ENCODE peak calls at places on chromosomes 11 and 22, in seven cellular contexts. A is AG04450; V is mesendoderm; T is H9; F is kidney tubule cell; B is effector memory CD8-positive, alpha-beta T cell; J is GM12891. C is an unnamed sample.
A peak's percentile ranks its signal among the peaks of the same experiment; 100 is the strongest.

GRCh38 chr22:48137640-48138039 is 1375.2 kb downstream of the TBC1D22A start:
- DNase-seq in A (no peak), V (peak; percentile 86), T (no peak), F (no peak), B (no peak), J (no peak), C (no peak)

GRCh38 chr11:87849216-87849615 is 326.0 kb downstream of the RAB38 start:
- DNase-seq in A (no peak), V (no peak), T (no peak), F (no peak), B (no peak), J (no peak), C (no peak)

GRCh38 chr11:3916962-3917361 is 61.5 kb downstream of the STIM1 start:
- DNase-seq in A (no peak), V (no peak), T (no peak), F (no peak), B (no peak), J (no peak), C (no peak)

GRCh38 chr11:59224419-59224928 is 11.7 kb upstream of the MPEG1 start:
- DNase-seq in A (no peak), V (no peak), T (no peak), F (no peak), B (no peak), J (no peak), C (no peak)

GRCh38 chr11:19938051-19938856 is 222.0 kb downstream of the DBX1 start:
- DNase-seq in A (no peak), V (peak; percentile 61), T (peak; percentile 59), F (peak; percentile 56), B (peak; percentile 12), J (peak; percentile 37), C (no peak)

GRCh38 chr22:45582955-45583320 is 80.3 kb downstream of the FBLN1 start:
- DNase-seq in A (no peak), V (no peak), T (no peak), F (no peak), B (no peak), J (no peak), C (no peak)

GRCh38 chr11:20081336-20081735 is 78.9 kb downstream of the DBX1 start:
- DNase-seq in A (no peak), V (no peak), T (no peak), F (no peak), B (no peak), J (no peak), C (no peak)

GRCh38 chr11:29530961-29531360 is 485.9 kb downstream of the KCNA4 start:
- DNase-seq in A (no peak), V (no peak), T (no peak), F (no peak), B (no peak), J (no peak), C (no peak)

GRCh38 chr11:130561441-130561881 is 113.0 kb downstream of the ADAMTS15 start:
- DNase-seq in A (no peak), V (no peak), T (no peak), F (no peak), B (no peak), J (no peak), C (no peak)

GRCh38 chr22:30201970-30202369 is 44.6 kb downstream of the LIF start:
- DNase-seq in A (no peak), V (no peak), T (no peak), F (peak; percentile 77), B (no peak), J (no peak), C (no peak)

GRCh38 chr11:79472736-79473536 is 32.1 kb upstream of the TENM4 start:
- DNase-seq in A (no peak), V (peak; percentile 49), T (peak; percentile 79), F (no peak), B (no peak), J (no peak), C (no peak)

GRCh38 chr11:111635706-111636045 is 33.4 kb downstream of the SIK2 start:
- DNase-seq in A (peak; percentile 29), V (no peak), T (no peak), F (peak; percentile 63), B (no peak), J (no peak), C (no peak)

GRCh38 chr11:27563201-27563600 is 56.6 kb upstream of the LIN7C start:
- DNase-seq in A (no peak), V (no peak), T (no peak), F (peak; percentile 44), B (no peak), J (no peak), C (no peak)

GRCh38 chr22:46150615-46151423 is 493 bp downstream of the PPARA start:
- DNase-seq in A (no peak), V (no peak), T (peak; percentile 34), F (peak; percentile 32), B (peak; percentile 53), J (peak; percentile 74), C (peak; percentile 73)

GRCh38 chr11:58770627-58771457 is 39.1 kb upstream of the GLYAT start:
- DNase-seq in A (no peak), V (no peak), T (no peak), F (peak; percentile 63), B (no peak), J (no peak), C (no peak)

GRCh38 chr11:116513894-116514293 is 258.9 kb downstream of the BUD13 start:
- DNase-seq in A (no peak), V (peak; percentile 78), T (peak; percentile 75), F (peak; percentile 20), B (no peak), J (peak; percentile 30), C (no peak)

GRCh38 chr22:31897842-31898241 is 46.5 kb upstream of the YWHAH start:
- DNase-seq in A (no peak), V (no peak), T (no peak), F (peak; percentile 18), B (no peak), J (no peak), C (no peak)

C was measured in tibial artery.